ENCODE peak calls at places on chromosomes 3 and 15, in seven cellular contexts. R, V, D, N, X, G and I are unnamed samples.
A peak's percentile ranks its signal among the peaks of the same experiment; 100 is the strongest.

GRCh38 chr3:45596290-45596791 is 1.8 kb downstream of the LIMD1 start:
- DNase-seq in R (no peak), V (no peak), D (no peak), N (no peak), X (no peak), G (no peak), I (no peak)

GRCh38 chr3:13415236-13416001 is 4.7 kb downstream of the NUP210 start:
- DNase-seq in R (no peak), V (no peak), D (no peak), N (no peak), X (no peak), G (no peak), I (no peak)

GRCh38 chr3:78765671-78766485 is 1001.9 kb downstream of the ROBO1 start:
- DNase-seq in R (no peak), V (no peak), D (no peak), N (no peak), X (no peak), G (no peak), I (no peak)

GRCh38 chr15:82647045-82647834 is at the start of gene CPEB1:
- DNase-seq in R (no peak), V (peak; percentile 50), D (peak; percentile 50), N (peak; percentile 78), X (no peak), G (no peak), I (no peak)

GRCh38 chr15:80241508-80241907 is 10.5 kb downstream of the CTXND1 start:
- DNase-seq in R (no peak), V (no peak), D (no peak), N (no peak), X (no peak), G (no peak), I (peak; percentile 22)

GRCh38 chr3:79558943-79559342 is 208.9 kb downstream of the ROBO1 start:
- DNase-seq in R (no peak), V (no peak), D (no peak), N (no peak), X (no peak), G (no peak), I (no peak)

GRCh38 chr15:90851945-90852344 is 16.4 kb upstream of the FURIN start:
- DNase-seq in R (no peak), V (no peak), D (no peak), N (no peak), X (no peak), G (no peak), I (no peak)

GRCh38 chr3:190716961-190717360 is 145.5 kb downstream of the GMNC start:
- DNase-seq in R (no peak), V (no peak), D (no peak), N (no peak), X (no peak), G (no peak), I (no peak)

GRCh38 chr3:187955076-187955952 is 198.6 kb upstream of the LPP start:
- DNase-seq in R (peak; percentile 53), V (no peak), D (no peak), N (peak; percentile 72), X (no peak), G (no peak), I (no peak)

GRCh38 chr15:77455696-77456293 is 35.1 kb downstream of the HMG20A start:
- DNase-seq in R (no peak), V (peak; percentile 28), D (no peak), N (no peak), X (no peak), G (no peak), I (no peak)

GRCh38 chr3:134092231-134092701 is 62.5 kb upstream of the SLCO2A1 start:
- DNase-seq in R (no peak), V (no peak), D (no peak), N (no peak), X (peak; percentile 46), G (no peak), I (no peak)

GRCh38 chr3:13537926-13538325 is 11.0 kb upstream of the FBLN2 start:
- DNase-seq in R (peak; percentile 80), V (no peak), D (no peak), N (no peak), X (no peak), G (peak; percentile 18), I (no peak)

GRCh38 chr3:155853214-155854146 is 747 bp downstream of the SLC33A1 start:
- DNase-seq in R (peak; percentile 5), V (peak; percentile 28), D (peak; percentile 30), N (no peak), X (peak; percentile 39), G (no peak), I (no peak)

GRCh38 chr3:66253790-66254620 is 33.2 kb downstream of the SLC25A26 start:
- DNase-seq in R (no peak), V (no peak), D (no peak), N (no peak), X (peak; percentile 14), G (peak; percentile 33), I (no peak)

GRCh38 chr3:3110299-3110630 is at the start of gene IL5RA:
- DNase-seq in R (no peak), V (no peak), D (no peak), N (no peak), X (peak; percentile 24), G (no peak), I (no peak)

GRCh38 chr3:69385033-69385722 is 710 bp downstream of the FRMD4B start:
- DNase-seq in R (no peak), V (no peak), D (no peak), N (no peak), X (no peak), G (no peak), I (no peak)

GRCh38 chr3:53818221-53819162 is 27.7 kb downstream of the CHDH start:
- DNase-seq in R (no peak), V (no peak), D (no peak), N (no peak), X (no peak), G (no peak), I (no peak)

GRCh38 chr15:83170474-83171165 is 37.0 kb downstream of the HDGFL3 start:
- DNase-seq in R (no peak), V (no peak), D (no peak), N (no peak), X (no peak), G (no peak), I (no peak)

GRCh38 chr3:15750879-15751278 is 46.9 kb downstream of the ANKRD28 start:
- DNase-seq in R (no peak), V (no peak), D (no peak), N (no peak), X (no peak), G (no peak), I (no peak)

GRCh38 chr15:62770752-62771151 is 271.8 kb upstream of the TPM1 start:
- DNase-seq in R (peak; percentile 69), V (no peak), D (no peak), N (peak; percentile 90), X (no peak), G (no peak), I (no peak)

GRCh38 chr15:68366314-68366713 is 65.6 kb downstream of the ITGA11 start:
- DNase-seq in R (no peak), V (no peak), D (no peak), N (no peak), X (no peak), G (no peak), I (no peak)

GRCh38 chr3:190205739-190206138 is 85.0 kb upstream of the P3H2 start:
- DNase-seq in R (no peak), V (no peak), D (no peak), N (no peak), X (no peak), G (no peak), I (no peak)

GRCh38 chr15:31254431-31255175 is 72.0 kb upstream of the KLF13 start:
- DNase-seq in R (no peak), V (no peak), D (no peak), N (no peak), X (peak; percentile 28), G (no peak), I (no peak)

DNA sequence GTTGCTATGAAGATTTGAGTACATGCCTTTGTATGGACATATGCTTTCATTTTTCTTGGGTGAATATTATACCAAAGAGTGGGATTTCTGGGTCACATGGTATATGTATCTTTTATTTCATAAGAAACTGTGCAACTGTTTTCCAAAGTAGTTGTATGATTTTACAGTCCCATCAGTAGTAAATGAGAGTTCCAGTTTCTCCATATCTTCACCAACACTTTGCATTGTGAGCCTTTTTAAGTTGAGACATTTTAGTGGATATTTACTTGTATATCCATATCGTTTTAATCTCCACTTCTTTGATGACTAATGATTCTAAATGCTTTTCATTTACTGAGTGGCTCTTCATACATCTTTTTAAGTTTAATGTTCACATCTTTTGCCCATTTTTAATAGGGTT is 20.3 kb downstream of the MEF2A start:
- DNase-seq in R (no peak), V (no peak), D (no peak), N (no peak), X (no peak), G (no peak), I (no peak)
- H3K9me3 ChIP-seq in R (peaks cover 15% of the 10 kb centered on the region), V (peaks cover 29% of the 10 kb centered on the region), D (peaks cover 6% of the 10 kb centered on the region), N (peaks cover 25% of the 10 kb centered on the region), X (peaks cover 2% of the 10 kb centered on the region), G (peaks cover 24% of the 10 kb centered on the region), I (no peaks in the 10 kb centered on the region)

GRCh38 chr3:33525232-33525631 is 85.0 kb upstream of the UBP1 start:
- DNase-seq in R (no peak), V (no peak), D (no peak), N (no peak), X (no peak), G (no peak), I (no peak)

GRCh38 chr3:33523093-33523667 is 83.0 kb upstream of the UBP1 start:
- DNase-seq in R (no peak), V (no peak), D (no peak), N (no peak), X (no peak), G (no peak), I (no peak)

GRCh38 chr3:33526787-33527186 is 86.6 kb upstream of the UBP1 start:
- DNase-seq in R (no peak), V (no peak), D (no peak), N (no peak), X (no peak), G (no peak), I (no peak)
- H3K9me3 ChIP-seq in R (no peaks in the 10 kb centered on the region), V (peaks cover 50% of the 10 kb centered on the region), D (no peaks in the 10 kb centered on the region), N (peaks cover 16% of the 10 kb centered on the region), X (peaks cover 24% of the 10 kb centered on the region), G (no peaks in the 10 kb centered on the region), I (peaks cover 7% of the 10 kb centered on the region)

GRCh38 chr3:34247401-34247800 is 449.0 kb downstream of the PDCD6IP start:
- DNase-seq in R (no peak), V (no peak), D (no peak), N (no peak), X (no peak), G (no peak), I (no peak)
- H3K9me3 ChIP-seq in R (no peaks in the 10 kb centered on the region), V (peaks cover 4% of the 10 kb centered on the region), D (no peaks in the 10 kb centered on the region), N (no peaks in the 10 kb centered on the region), X (no peaks in the 10 kb centered on the region), G (no peaks in the 10 kb centered on the region), I (peaks cover 3% of the 10 kb centered on the region)

GRCh38 chr15:25065876-25066275 is 111.1 kb downstream of the SNRPN start:
- DNase-seq in R (no peak), V (no peak), D (no peak), N (no peak), X (no peak), G (no peak), I (no peak)

GRCh38 chr15:25062551-25063430 is 108.0 kb downstream of the SNRPN start:
- DNase-seq in R (no peak), V (no peak), D (no peak), N (no peak), X (no peak), G (no peak), I (no peak)

GRCh38 chr15:25067725-25068309 is 113.0 kb downstream of the SNRPN start:
- DNase-seq in R (no peak), V (no peak), D (no peak), N (no peak), X (no peak), G (no peak), I (no peak)

GRCh38 chr15:25066708-25067107 is 111.9 kb downstream of the SNRPN start:
- DNase-seq in R (no peak), V (no peak), D (no peak), N (no peak), X (no peak), G (no peak), I (no peak)

GRCh38 chr15:25065286-25065685 is 110.5 kb downstream of the SNRPN start:
- DNase-seq in R (no peak), V (no peak), D (no peak), N (no peak), X (no peak), G (no peak), I (no peak)
- H3K9me3 ChIP-seq in R (peaks cover 3% of the 10 kb centered on the region), V (peaks cover 100% of the 10 kb centered on the region), D (peaks cover 34% of the 10 kb centered on the region), N (peaks cover 98% of the 10 kb centered on the region), X (peaks cover 95% of the 10 kb centered on the region), G (peaks cover 71% of the 10 kb centered on the region), I (peaks cover 100% of the 10 kb centered on the region)